ENCODE peak calls at places on chromosomes 3 and 15, in nine cellular contexts. One of them, this sample, is unnamed.

GRCh38 chr15:45364271-45364670 is 14.1 kb downstream of the GATM start:
- DNase-seq in ecto neural progenitor cell: no peak
- DNase-seq in HS-5: no peak
- DNase-seq in spleen: no peak
- DNase-seq in fibroblast of the aortic adventitia: no peak
- DNase-seq in frontal cortex: no peak
- DNase-seq in iPS DF 19.7: no peak
- DNase-seq in neuronal stem cell: no peak
- DNase-seq in neural crest cell: no peak
- DNase-seq in this sample: no peak

GRCh38 chr3:99108508-99108907 is 207.0 kb upstream of the DCBLD2 start:
- DNase-seq in HS-5: peak; percentile 99
- DNase-seq in neuronal stem cell: no peak
- DNase-seq in neural crest cell: no peak
- DNase-seq in iPS DF 19.7: no peak
- DNase-seq in frontal cortex: no peak
- DNase-seq in spleen: no peak
- DNase-seq in ecto neural progenitor cell: no peak
- DNase-seq in fibroblast of the aortic adventitia: peak; percentile 97
- DNase-seq in this sample: peak; percentile 89

GRCh38 chr3:169990431-169990830 is 23.8 kb downstream of the SEC62 start:
- DNase-seq in fibroblast of the aortic adventitia: no peak
- DNase-seq in frontal cortex: no peak
- DNase-seq in iPS DF 19.7: no peak
- DNase-seq in HS-5: no peak
- DNase-seq in neural crest cell: no peak
- DNase-seq in spleen: no peak
- DNase-seq in ecto neural progenitor cell: no peak
- DNase-seq in neuronal stem cell: no peak
- DNase-seq in this sample: no peak

GRCh38 chr3:43236008-43236407 is 50.3 kb upstream of the SNRK start:
- DNase-seq in iPS DF 19.7: no peak
- DNase-seq in ecto neural progenitor cell: no peak
- DNase-seq in frontal cortex: no peak
- DNase-seq in neuronal stem cell: no peak
- DNase-seq in fibroblast of the aortic adventitia: peak; percentile 11
- DNase-seq in neural crest cell: no peak
- DNase-seq in spleen: no peak
- DNase-seq in HS-5: peak; percentile 37
- DNase-seq in this sample: peak; percentile 70

GRCh38 chr3:48885753-48886152 is 12.9 kb downstream of the SLC25A20 start:
- DNase-seq in spleen: no peak
- DNase-seq in iPS DF 19.7: no peak
- DNase-seq in HS-5: no peak
- DNase-seq in neuronal stem cell: no peak
- DNase-seq in ecto neural progenitor cell: no peak
- DNase-seq in neural crest cell: no peak
- DNase-seq in fibroblast of the aortic adventitia: peak; percentile 11
- DNase-seq in frontal cortex: no peak
- DNase-seq in this sample: no peak

GRCh38 chr3:173755161-173755560 is 357.6 kb downstream of the NLGN1 start:
- DNase-seq in iPS DF 19.7: no peak
- DNase-seq in frontal cortex: no peak
- DNase-seq in spleen: no peak
- DNase-seq in neuronal stem cell: no peak
- DNase-seq in fibroblast of the aortic adventitia: no peak
- DNase-seq in HS-5: no peak
- DNase-seq in ecto neural progenitor cell: no peak
- DNase-seq in neural crest cell: no peak
- DNase-seq in this sample: no peak

GRCh38 chr3:130517541-130517940 is 564 bp downstream of the COL6A6 start:
- DNase-seq in iPS DF 19.7: no peak
- DNase-seq in ecto neural progenitor cell: no peak
- DNase-seq in spleen: no peak
- DNase-seq in neural crest cell: no peak
- DNase-seq in neuronal stem cell: no peak
- DNase-seq in fibroblast of the aortic adventitia: peak; percentile 57
- DNase-seq in HS-5: no peak
- DNase-seq in frontal cortex: no peak
- DNase-seq in this sample: no peak

GRCh38 chr3:50347187-50347813 is 1.8 kb upstream of the ZMYND10 start:
- DNase-seq in neural crest cell: peak; percentile 71
- DNase-seq in frontal cortex: peak; percentile 67
- DNase-seq in fibroblast of the aortic adventitia: peak; percentile 75
- DNase-seq in ecto neural progenitor cell: no peak
- DNase-seq in neuronal stem cell: peak; percentile 63
- DNase-seq in HS-5: no peak
- DNase-seq in spleen: peak; percentile 89
- DNase-seq in iPS DF 19.7: no peak
- DNase-seq in this sample: peak; percentile 77

GRCh38 chr3:158368271-158368670 is 202.7 kb upstream of the MLF1 start:
- DNase-seq in iPS DF 19.7: no peak
- DNase-seq in frontal cortex: no peak
- DNase-seq in ecto neural progenitor cell: no peak
- DNase-seq in spleen: no peak
- DNase-seq in neuronal stem cell: peak; percentile 18
- DNase-seq in neural crest cell: no peak
- DNase-seq in fibroblast of the aortic adventitia: no peak
- DNase-seq in HS-5: no peak
- DNase-seq in this sample: no peak

GRCh38 chr3:107767897-107768605 is 245.3 kb downstream of the BBX start:
- DNase-seq in ecto neural progenitor cell: no peak
- DNase-seq in neural crest cell: no peak
- DNase-seq in fibroblast of the aortic adventitia: peak; percentile 8
- DNase-seq in HS-5: no peak
- DNase-seq in iPS DF 19.7: no peak
- DNase-seq in spleen: no peak
- DNase-seq in neuronal stem cell: no peak
- DNase-seq in frontal cortex: no peak
- DNase-seq in this sample: no peak

GRCh38 chr3:127697531-127698240 is 24.9 kb downstream of the ABTB1 start:
- DNase-seq in fibroblast of the aortic adventitia: peak; percentile 94
- DNase-seq in neuronal stem cell: peak; percentile 47
- DNase-seq in neural crest cell: peak; percentile 47
- DNase-seq in frontal cortex: peak; percentile 50
- DNase-seq in spleen: peak; percentile 90
- DNase-seq in ecto neural progenitor cell: peak; percentile 78
- DNase-seq in HS-5: no peak
- DNase-seq in iPS DF 19.7: no peak
- DNase-seq in this sample: peak; percentile 60

GRCh38 chr3:15291589-15292541 is 40.5 kb downstream of the SH3BP5 start:
- DNase-seq in spleen: peak; percentile 89
- DNase-seq in neural crest cell: no peak
- DNase-seq in iPS DF 19.7: no peak
- DNase-seq in ecto neural progenitor cell: no peak
- DNase-seq in HS-5: no peak
- DNase-seq in fibroblast of the aortic adventitia: peak; percentile 75
- DNase-seq in frontal cortex: no peak
- DNase-seq in neuronal stem cell: no peak
- DNase-seq in this sample: no peak

GRCh38 chr15:48641416-48641815 is 4.1 kb downstream of the FBN1 start:
- DNase-seq in frontal cortex: peak; percentile 31
- DNase-seq in HS-5: no peak
- DNase-seq in spleen: no peak
- DNase-seq in neural crest cell: no peak
- DNase-seq in fibroblast of the aortic adventitia: peak; percentile 70
- DNase-seq in ecto neural progenitor cell: no peak
- DNase-seq in neuronal stem cell: no peak
- DNase-seq in iPS DF 19.7: no peak
- DNase-seq in this sample: peak; percentile 47

GRCh38 chr3:10116138-10116460 is 624 bp downstream of the BRK1 start:
- DNase-seq in HS-5: peak; percentile 18
- DNase-seq in spleen: no peak
- DNase-seq in neuronal stem cell: no peak
- DNase-seq in frontal cortex: no peak
- DNase-seq in neural crest cell: no peak
- DNase-seq in iPS DF 19.7: no peak
- DNase-seq in fibroblast of the aortic adventitia: no peak
- DNase-seq in ecto neural progenitor cell: no peak
- DNase-seq in this sample: peak; percentile 75

GRCh38 chr3:147404000-147404799 is 2.1 kb downstream of the ZIC4 start:
- DNase-seq in ecto neural progenitor cell: peak; percentile 14
- DNase-seq in fibroblast of the aortic adventitia: no peak
- DNase-seq in iPS DF 19.7: no peak
- DNase-seq in frontal cortex: no peak
- DNase-seq in HS-5: no peak
- DNase-seq in neuronal stem cell: no peak
- DNase-seq in neural crest cell: no peak
- DNase-seq in spleen: no peak
- DNase-seq in this sample: no peak

GRCh38 chr15:61025746-61026256 is 203.3 kb downstream of the RORA start:
- DNase-seq in iPS DF 19.7: no peak
- DNase-seq in spleen: no peak
- DNase-seq in neuronal stem cell: no peak
- DNase-seq in fibroblast of the aortic adventitia: no peak
- DNase-seq in frontal cortex: no peak
- DNase-seq in ecto neural progenitor cell: no peak
- DNase-seq in HS-5: no peak
- DNase-seq in neural crest cell: no peak
- DNase-seq in this sample: no peak

GRCh38 chr3:186514296-186515002 is 29.7 kb downstream of the CRYGS start:
- DNase-seq in neural crest cell: no peak
- DNase-seq in iPS DF 19.7: peak; percentile 38
- DNase-seq in fibroblast of the aortic adventitia: no peak
- DNase-seq in neuronal stem cell: no peak
- DNase-seq in HS-5: no peak
- DNase-seq in spleen: no peak
- DNase-seq in ecto neural progenitor cell: no peak
- DNase-seq in frontal cortex: no peak
- DNase-seq in this sample: peak; percentile 40

GRCh38 chr3:148641712-148642111 is 56.0 kb upstream of the AGTR1 start:
- DNase-seq in neuronal stem cell: no peak
- DNase-seq in neural crest cell: no peak
- DNase-seq in ecto neural progenitor cell: no peak
- DNase-seq in fibroblast of the aortic adventitia: no peak
- DNase-seq in frontal cortex: no peak
- DNase-seq in iPS DF 19.7: no peak
- DNase-seq in HS-5: no peak
- DNase-seq in spleen: no peak
- DNase-seq in this sample: no peak

GRCh38 chr3:46449755-46450552 is 14.8 kb downstream of the LTF start:
- DNase-seq in frontal cortex: no peak
- DNase-seq in fibroblast of the aortic adventitia: peak; percentile 26
- DNase-seq in neuronal stem cell: no peak
- DNase-seq in ecto neural progenitor cell: no peak
- DNase-seq in neural crest cell: no peak
- DNase-seq in spleen: no peak
- DNase-seq in HS-5: no peak
- DNase-seq in iPS DF 19.7: no peak
- DNase-seq in this sample: peak; percentile 11

This sample was measured in RKO.